ENCODE peak calls at places on chromosomes 11 and 22, in seven cellular contexts. One of them, this sample, is unnamed.

GRCh38 chr11:70506986-70507385 is 108.7 kb downstream of the CTTN start:
- DNase-seq in RWPE1: no peak
- DNase-seq in GDM1: no peak
- DNase-seq in stimulated activated naive CD8-positive, alpha-beta T cell treated with anti-CD3 and anti-CD28 coated beads, Interleukin-15, Interleukin-2, amounts not matched to agents 100 U/mL and 50 U/mL, for 24 hours: no peak
- DNase-seq in T-helper 1 cell: no peak
- DNase-seq in T-cell: no peak
- DNase-seq in effector CD4-positive, alpha-beta T cell: no peak
- DNase-seq in this sample: no peak

GRCh38 chr11:119693253-119693815 is 35.7 kb downstream of the NECTIN1 start:
- DNase-seq in RWPE1: no peak
- DNase-seq in T-cell: no peak
- DNase-seq in T-helper 1 cell: no peak
- DNase-seq in stimulated activated naive CD8-positive, alpha-beta T cell treated with anti-CD3 and anti-CD28 coated beads, Interleukin-15, Interleukin-2, amounts not matched to agents 100 U/mL and 50 U/mL, for 24 hours: no peak
- DNase-seq in effector CD4-positive, alpha-beta T cell: no peak
- DNase-seq in GDM1: no peak
- DNase-seq in this sample: no peak

GRCh38 chr22:41481131-41481830 is 12.4 kb downstream of the ACO2 start:
- DNase-seq in stimulated activated naive CD8-positive, alpha-beta T cell treated with anti-CD3 and anti-CD28 coated beads, Interleukin-15, Interleukin-2, amounts not matched to agents 100 U/mL and 50 U/mL, for 24 hours: no peak
- DNase-seq in T-cell: no peak
- DNase-seq in effector CD4-positive, alpha-beta T cell: no peak
- DNase-seq in T-helper 1 cell: no peak
- DNase-seq in RWPE1: no peak
- DNase-seq in GDM1: no peak
- DNase-seq in this sample: no peak

GRCh38 chr11:78821371-78822306 is 247.0 kb upstream of the NARS2 start:
- DNase-seq in GDM1: no peak
- DNase-seq in effector CD4-positive, alpha-beta T cell: no peak
- DNase-seq in RWPE1: no peak
- DNase-seq in stimulated activated naive CD8-positive, alpha-beta T cell treated with anti-CD3 and anti-CD28 coated beads, Interleukin-15, Interleukin-2, amounts not matched to agents 100 U/mL and 50 U/mL, for 24 hours: no peak
- DNase-seq in T-cell: no peak
- DNase-seq in T-helper 1 cell: no peak
- DNase-seq in this sample: no peak

GRCh38 chr11:78315724-78316123 is 101.9 kb downstream of the GAB2 start:
- DNase-seq in GDM1: no peak
- DNase-seq in T-helper 1 cell: no peak
- DNase-seq in stimulated activated naive CD8-positive, alpha-beta T cell treated with anti-CD3 and anti-CD28 coated beads, Interleukin-15, Interleukin-2, amounts not matched to agents 100 U/mL and 50 U/mL, for 24 hours: no peak
- DNase-seq in RWPE1: no peak
- DNase-seq in effector CD4-positive, alpha-beta T cell: no peak
- DNase-seq in T-cell: no peak
- DNase-seq in this sample: no peak

GRCh38 chr11:125645871-125646270 is 20.9 kb downstream of the CHEK1 start:
- DNase-seq in T-cell: no peak
- DNase-seq in GDM1: no peak
- DNase-seq in RWPE1: no peak
- DNase-seq in T-helper 1 cell: no peak
- DNase-seq in stimulated activated naive CD8-positive, alpha-beta T cell treated with anti-CD3 and anti-CD28 coated beads, Interleukin-15, Interleukin-2, amounts not matched to agents 100 U/mL and 50 U/mL, for 24 hours: no peak
- DNase-seq in effector CD4-positive, alpha-beta T cell: no peak
- DNase-seq in this sample: no peak

GRCh38 chr22:40512426-40513136 is 123.9 kb downstream of the MRTFA start:
- DNase-seq in T-cell: no peak
- DNase-seq in T-helper 1 cell: no peak
- DNase-seq in GDM1: no peak
- DNase-seq in stimulated activated naive CD8-positive, alpha-beta T cell treated with anti-CD3 and anti-CD28 coated beads, Interleukin-15, Interleukin-2, amounts not matched to agents 100 U/mL and 50 U/mL, for 24 hours: no peak
- DNase-seq in RWPE1: peak; percentile 76
- DNase-seq in effector CD4-positive, alpha-beta T cell: no peak
- DNase-seq in this sample: no peak

GRCh38 chr11:107496011-107496410 is 38.4 kb upstream of the CWF19L2 start:
- DNase-seq in effector CD4-positive, alpha-beta T cell: no peak
- DNase-seq in GDM1: no peak
- DNase-seq in stimulated activated naive CD8-positive, alpha-beta T cell treated with anti-CD3 and anti-CD28 coated beads, Interleukin-15, Interleukin-2, amounts not matched to agents 100 U/mL and 50 U/mL, for 24 hours: no peak
- DNase-seq in T-cell: no peak
- DNase-seq in T-helper 1 cell: no peak
- DNase-seq in RWPE1: peak; percentile 13
- DNase-seq in this sample: no peak

GRCh38 chr11:125457814-125458343 is 38.2 kb downstream of the FEZ1 start:
- DNase-seq in T-helper 1 cell: no peak
- DNase-seq in stimulated activated naive CD8-positive, alpha-beta T cell treated with anti-CD3 and anti-CD28 coated beads, Interleukin-15, Interleukin-2, amounts not matched to agents 100 U/mL and 50 U/mL, for 24 hours: no peak
- DNase-seq in effector CD4-positive, alpha-beta T cell: no peak
- DNase-seq in RWPE1: no peak
- DNase-seq in T-cell: no peak
- DNase-seq in GDM1: no peak
- DNase-seq in this sample: no peak

This sample was measured in AML-193.